ENCODE peak calls at places on chromosome 2, in seven cellular contexts. A is stimulated activated naive B cell treated with anti-CD40 and anti-IgM and Interleukin-4, amounts not matched to agents 10 μg/mL and 1 μg/mL and 100 μg/mL, for 72 hours; S is colonic mucosa; W is ELR; R is activated CD4-positive, alpha-beta T cell treated with anti-CD3 and anti-CD28 coated beads, Interleukin-2, amount 10 ng/mL, durations not matched to agents 24 days and 14 days; F is activated T-helper 9 cell treated with anti-CD3 and anti-CD28 coated beads, Interleukin-2, amount 50 U/mL, for 16 hours; O is non-pigmented ciliary epithelial cell. E is an unnamed sample.

GRCh38 chr2:240785424-240786335 is 34.3 kb downstream of the KIF1A start:
- DNase-seq in O (no peak), A (no peak), S (no peak), W (no peak), R (no peak), F (no peak), E (no peak)

GRCh38 chr2:2586068-2586776 is 255.1 kb upstream of the MYT1L start:
- DNase-seq in A (no peak), R (no peak), W (no peak), S (peak), O (no peak), F (no peak), E (peak)

GRCh38 chr2:239719791-239720410 is 305.2 kb downstream of the NDUFA10 start:
- DNase-seq in O (no peak), A (no peak), R (no peak), F (no peak), S (no peak), W (no peak), E (no peak)

GRCh38 chr2:62589691-62590356 is 83.8 kb upstream of the TMEM17 start:
- DNase-seq in S (no peak), W (no peak), R (no peak), F (no peak), O (no peak), A (no peak), E (no peak)

GRCh38 chr2:128607981-128608506 is 289.4 kb upstream of the HS6ST1 start:
- DNase-seq in A (no peak), W (no peak), S (no peak), F (no peak), R (no peak), O (no peak), E (no peak)

GRCh38 chr2:216066255-216066654 is 15.4 kb downstream of the PECR start:
- DNase-seq in S (no peak), F (no peak), O (no peak), W (peak), R (no peak), A (no peak), E (no peak)

GRCh38 chr2:201618744-201619654 is 24.3 kb downstream of the TMEM237 start:
- DNase-seq in S (peak), O (no peak), R (no peak), W (peak), F (no peak), A (no peak), E (peak)

GRCh38 chr2:61537590-61538178 is 472 bp downstream of the XPO1 start:
- DNase-seq in R (no peak), F (no peak), O (no peak), A (no peak), W (no peak), S (peak), E (no peak)

GRCh38 chr2:236634203-236634602 is 64.6 kb downstream of the ACKR3 start:
- DNase-seq in W (no peak), S (no peak), O (no peak), A (no peak), R (no peak), F (no peak), E (no peak)

GRCh38 chr2:37526856-37527255 is 144.6 kb downstream of the CDC42EP3 start:
- DNase-seq in W (no peak), R (no peak), A (no peak), S (no peak), O (no peak), F (no peak), E (no peak)

GRCh38 chr2:69060938-69061501 is 48.0 kb downstream of the ANTXR1 start:
- DNase-seq in R (peak), S (no peak), A (no peak), W (no peak), F (no peak), O (no peak), E (no peak)

GRCh38 chr2:25977768-25978167 is 4.5 kb downstream of the KIF3C start:
- DNase-seq in R (no peak), W (peak), O (no peak), F (no peak), S (no peak), A (no peak), E (no peak)

GRCh38 chr2:1091895-1092585 is 141.4 kb downstream of the SNTG2 start:
- DNase-seq in W (peak), A (no peak), R (no peak), S (no peak), O (peak), F (no peak), E (no peak)

GRCh38 chr2:27149575-27150405 is 986 bp downstream of the TCF23 start:
- DNase-seq in S (no peak), R (no peak), A (no peak), F (no peak), O (no peak), W (no peak), E (no peak)

GRCh38 chr2:140392824-140393223 is 1612.6 kb upstream of the NXPH2 start:
- DNase-seq in R (no peak), O (no peak), S (no peak), W (peak), F (no peak), A (no peak), E (no peak)

GRCh38 chr2:221851531-221852045 is 279.5 kb upstream of the EPHA4 start:
- DNase-seq in O (no peak), S (no peak), W (no peak), R (no peak), F (no peak), A (no peak), E (no peak)

E was measured in stomach.